ENCODE peak calls at places on chromosomes 5 and 9, in seven cellular contexts. One of them, this sample, is unnamed.

GRCh38 chr5:41065691-41066335 is 5.3 kb downstream of the MROH2B start:
- DNase-seq in iPS-NIHi11: no peak
- DNase-seq in body of pancreas: no peak
- DNase-seq in GM12864: no peak
- DNase-seq in upper lobe of left lung: no peak
- DNase-seq in A172: no peak
- DNase-seq in HS-5: no peak
- DNase-seq in this sample: no peak

GRCh38 chr9:6869081-6869948 is 111.5 kb downstream of the KDM4C start:
- DNase-seq in upper lobe of left lung: no peak
- DNase-seq in GM12864: no peak
- DNase-seq in iPS-NIHi11: no peak
- DNase-seq in A172: no peak
- DNase-seq in HS-5: no peak
- DNase-seq in body of pancreas: no peak
- DNase-seq in this sample: no peak

GRCh38 chr5:178993955-178994579 is 1.1 kb downstream of the GRM6 start:
- DNase-seq in HS-5: no peak
- DNase-seq in body of pancreas: no peak
- DNase-seq in A172: no peak
- DNase-seq in upper lobe of left lung: no peak
- DNase-seq in GM12864: no peak
- DNase-seq in iPS-NIHi11: no peak
- DNase-seq in this sample: no peak

GRCh38 chr9:18362901-18363685 is 110.9 kb upstream of the ADAMTSL1 start:
- DNase-seq in upper lobe of left lung: no peak
- DNase-seq in iPS-NIHi11: no peak
- DNase-seq in HS-5: no peak
- DNase-seq in A172: peak; percentile 1
- DNase-seq in GM12864: no peak
- DNase-seq in body of pancreas: no peak
- DNase-seq in this sample: no peak

GRCh38 chr5:36605241-36605640 is 1.2 kb upstream of the SLC1A3 start:
- DNase-seq in GM12864: no peak
- DNase-seq in A172: no peak
- DNase-seq in upper lobe of left lung: no peak
- DNase-seq in iPS-NIHi11: no peak
- DNase-seq in HS-5: no peak
- DNase-seq in body of pancreas: no peak
- DNase-seq in this sample: no peak

GRCh38 chr5:1557114-1557873 is 33.5 kb upstream of the LPCAT1 start:
- DNase-seq in iPS-NIHi11: no peak
- DNase-seq in body of pancreas: no peak
- DNase-seq in GM12864: no peak
- DNase-seq in upper lobe of left lung: peak; percentile 91
- DNase-seq in A172: no peak
- DNase-seq in HS-5: no peak
- DNase-seq in this sample: peak; percentile 50

GRCh38 chr9:86052556-86053468 is 46.5 kb downstream of the GOLM1 start:
- DNase-seq in GM12864: no peak
- DNase-seq in upper lobe of left lung: no peak
- DNase-seq in HS-5: no peak
- DNase-seq in A172: no peak
- DNase-seq in iPS-NIHi11: no peak
- DNase-seq in body of pancreas: no peak
- DNase-seq in this sample: no peak

GRCh38 chr9:13026956-13027355 is 252.1 kb downstream of the LURAP1L start:
- DNase-seq in A172: no peak
- DNase-seq in HS-5: no peak
- DNase-seq in iPS-NIHi11: no peak
- DNase-seq in body of pancreas: no peak
- DNase-seq in GM12864: no peak
- DNase-seq in upper lobe of left lung: no peak
- DNase-seq in this sample: no peak

GRCh38 chr5:343461-344401 is 22.2 kb downstream of the AHRR start:
- DNase-seq in iPS-NIHi11: peak; percentile 82
- DNase-seq in GM12864: no peak
- DNase-seq in A172: peak; percentile 41
- DNase-seq in HS-5: no peak
- DNase-seq in body of pancreas: peak; percentile 55
- DNase-seq in upper lobe of left lung: peak; percentile 50
- DNase-seq in this sample: peak; percentile 73

GRCh38 chr9:4508907-4509589 is 18.8 kb downstream of the SLC1A1 start:
- DNase-seq in HS-5: no peak
- DNase-seq in A172: no peak
- DNase-seq in iPS-NIHi11: no peak
- DNase-seq in upper lobe of left lung: no peak
- DNase-seq in body of pancreas: no peak
- DNase-seq in GM12864: no peak
- DNase-seq in this sample: no peak

GRCh38 chr5:140345919-140346347 is 470 bp downstream of the HBEGF start:
- DNase-seq in A172: peak; percentile 46
- DNase-seq in body of pancreas: peak; percentile 70
- DNase-seq in HS-5: no peak
- DNase-seq in iPS-NIHi11: peak; percentile 87
- DNase-seq in upper lobe of left lung: peak; percentile 68
- DNase-seq in GM12864: no peak
- DNase-seq in this sample: peak; percentile 82

GRCh38 chr9:78236511-78236950 is 656 bp downstream of the CEP78 start:
- DNase-seq in A172: no peak
- DNase-seq in HS-5: no peak
- DNase-seq in body of pancreas: no peak
- DNase-seq in GM12864: peak; percentile 1
- DNase-seq in upper lobe of left lung: no peak
- DNase-seq in iPS-NIHi11: no peak
- DNase-seq in this sample: no peak

GRCh38 chr9:121359358-121360294 is 10.4 kb downstream of the STOM start:
- DNase-seq in HS-5: no peak
- DNase-seq in body of pancreas: no peak
- DNase-seq in iPS-NIHi11: no peak
- DNase-seq in GM12864: no peak
- DNase-seq in A172: peak; percentile 44
- DNase-seq in upper lobe of left lung: no peak
- DNase-seq in this sample: no peak

GRCh38 chr9:95772320-95773060 is 103.0 kb upstream of the ERCC6L2 start:
- DNase-seq in HS-5: no peak
- DNase-seq in A172: no peak
- DNase-seq in body of pancreas: peak; percentile 42
- DNase-seq in iPS-NIHi11: peak; percentile 64
- DNase-seq in upper lobe of left lung: no peak
- DNase-seq in GM12864: no peak
- DNase-seq in this sample: peak; percentile 96

GRCh38 chr9:111232997-111233790 is 96.8 kb downstream of the OR2K2 start:
- DNase-seq in GM12864: no peak
- DNase-seq in body of pancreas: no peak
- DNase-seq in upper lobe of left lung: no peak
- DNase-seq in A172: peak; percentile 53
- DNase-seq in iPS-NIHi11: peak; percentile 21
- DNase-seq in HS-5: no peak
- DNase-seq in this sample: no peak

GRCh38 chr5:115979628-115980041 is 17.4 kb downstream of the LVRN start:
- DNase-seq in HS-5: peak; percentile 10
- DNase-seq in GM12864: no peak
- DNase-seq in upper lobe of left lung: no peak
- DNase-seq in iPS-NIHi11: no peak
- DNase-seq in A172: no peak
- DNase-seq in body of pancreas: no peak
- DNase-seq in this sample: no peak

GRCh38 chr9:93708987-93709302 is 132.6 kb downstream of the PHF2 start:
- DNase-seq in upper lobe of left lung: no peak
- DNase-seq in iPS-NIHi11: no peak
- DNase-seq in body of pancreas: no peak
- DNase-seq in GM12864: no peak
- DNase-seq in A172: no peak
- DNase-seq in HS-5: no peak
- DNase-seq in this sample: peak; percentile 38

GRCh38 chr9:114898741-114899140 is 31.6 kb downstream of the TNFSF8 start:
- DNase-seq in upper lobe of left lung: peak; percentile 83
- DNase-seq in GM12864: peak; percentile 27
- DNase-seq in HS-5: no peak
- DNase-seq in body of pancreas: peak; percentile 55
- DNase-seq in iPS-NIHi11: no peak
- DNase-seq in A172: no peak
- DNase-seq in this sample: no peak

GRCh38 chr5:14342306-14342705 is 199.2 kb downstream of the TRIO start:
- DNase-seq in A172: peak; percentile 34
- DNase-seq in GM12864: no peak
- DNase-seq in HS-5: no peak
- DNase-seq in upper lobe of left lung: no peak
- DNase-seq in iPS-NIHi11: no peak
- DNase-seq in body of pancreas: peak; percentile 40
- DNase-seq in this sample: no peak

GRCh38 chr5:1008451-1009358 is at the start of gene NKD2:
- DNase-seq in GM12864: no peak
- DNase-seq in upper lobe of left lung: no peak
- DNase-seq in A172: no peak
- DNase-seq in body of pancreas: no peak
- DNase-seq in iPS-NIHi11: peak; percentile 95
- DNase-seq in HS-5: no peak
- DNase-seq in this sample: peak; percentile 65

GRCh38 chr9:32524558-32525461 is 1.2 kb downstream of the RIGI start:
- DNase-seq in body of pancreas: peak; percentile 83
- DNase-seq in upper lobe of left lung: peak; percentile 45
- DNase-seq in GM12864: no peak
- DNase-seq in HS-5: no peak
- DNase-seq in iPS-NIHi11: peak; percentile 14
- DNase-seq in A172: peak; percentile 10
- DNase-seq in this sample: no peak

GRCh38 chr5:175638305-175638704 is 19.6 kb upstream of the HRH2 start:
- DNase-seq in HS-5: no peak
- DNase-seq in body of pancreas: no peak
- DNase-seq in A172: no peak
- DNase-seq in upper lobe of left lung: no peak
- DNase-seq in GM12864: no peak
- DNase-seq in iPS-NIHi11: peak; percentile 47
- DNase-seq in this sample: no peak

GRCh38 chr5:169796731-169797130 is 159.7 kb downstream of the DOCK2 start:
- DNase-seq in A172: peak; percentile 46
- DNase-seq in iPS-NIHi11: no peak
- DNase-seq in HS-5: no peak
- DNase-seq in GM12864: no peak
- DNase-seq in body of pancreas: no peak
- DNase-seq in upper lobe of left lung: no peak
- DNase-seq in this sample: peak; percentile 54

GRCh38 chr9:87663556-87663955 is 62.4 kb upstream of the CTSL start:
- DNase-seq in HS-5: no peak
- DNase-seq in GM12864: no peak
- DNase-seq in iPS-NIHi11: no peak
- DNase-seq in A172: no peak
- DNase-seq in upper lobe of left lung: no peak
- DNase-seq in body of pancreas: no peak
- DNase-seq in this sample: peak; percentile 30

GRCh38 chr5:177071671-177072385 is 14.9 kb upstream of the FGFR4 start:
- DNase-seq in A172: peak; percentile 84
- DNase-seq in iPS-NIHi11: peak; percentile 71
- DNase-seq in body of pancreas: peak; percentile 89
- DNase-seq in upper lobe of left lung: peak; percentile 51
- DNase-seq in HS-5: peak; percentile 64
- DNase-seq in GM12864: peak; percentile 51
- DNase-seq in this sample: peak; percentile 88

GRCh38 chr9:125241863-125242739 is 958 bp upstream of the HSPA5 start:
- DNase-seq in iPS-NIHi11: peak; percentile 21
- DNase-seq in upper lobe of left lung: peak; percentile 28
- DNase-seq in HS-5: no peak
- DNase-seq in GM12864: no peak
- DNase-seq in A172: no peak
- DNase-seq in body of pancreas: peak; percentile 47
- DNase-seq in this sample: no peak

GRCh38 chr9:4970970-4971641 is 14.0 kb upstream of the JAK2 start:
- DNase-seq in body of pancreas: no peak
- DNase-seq in A172: no peak
- DNase-seq in HS-5: no peak
- DNase-seq in upper lobe of left lung: no peak
- DNase-seq in iPS-NIHi11: no peak
- DNase-seq in GM12864: peak; percentile 77
- DNase-seq in this sample: no peak

GRCh38 chr5:41641621-41642020 is 131.2 kb upstream of the PLCXD3 start:
- DNase-seq in A172: peak; percentile 4
- DNase-seq in iPS-NIHi11: no peak
- DNase-seq in HS-5: no peak
- DNase-seq in body of pancreas: no peak
- DNase-seq in GM12864: no peak
- DNase-seq in upper lobe of left lung: no peak
- DNase-seq in this sample: no peak

GRCh38 chr9:136603901-136604816 is 58.3 kb upstream of the NOTCH1 start:
- DNase-seq in upper lobe of left lung: peak; percentile 53
- DNase-seq in GM12864: no peak
- DNase-seq in HS-5: no peak
- DNase-seq in A172: no peak
- DNase-seq in iPS-NIHi11: no peak
- DNase-seq in body of pancreas: no peak
- DNase-seq in this sample: no peak

GRCh38 chr5:34734321-34734720 is 78.2 kb downstream of the RAI14 start:
- DNase-seq in HS-5: no peak
- DNase-seq in GM12864: no peak
- DNase-seq in body of pancreas: no peak
- DNase-seq in A172: no peak
- DNase-seq in iPS-NIHi11: no peak
- DNase-seq in upper lobe of left lung: no peak
- DNase-seq in this sample: no peak

GRCh38 chr9:137457406-137458193 is 1.5 kb downstream of the NSMF start:
- DNase-seq in GM12864: no peak
- DNase-seq in body of pancreas: peak; percentile 79
- DNase-seq in HS-5: no peak
- DNase-seq in iPS-NIHi11: no peak
- DNase-seq in upper lobe of left lung: no peak
- DNase-seq in A172: no peak
- DNase-seq in this sample: no peak

GRCh38 chr9:77883846-77884771 is 147.5 kb downstream of the GNAQ start:
- DNase-seq in body of pancreas: no peak
- DNase-seq in A172: peak; percentile 66
- DNase-seq in iPS-NIHi11: peak; percentile 27
- DNase-seq in HS-5: no peak
- DNase-seq in GM12864: no peak
- DNase-seq in upper lobe of left lung: no peak
- DNase-seq in this sample: peak; percentile 78

GRCh38 chr5:151772029-151772867 is 494 bp downstream of the G3BP1 start:
- DNase-seq in body of pancreas: peak; percentile 38
- DNase-seq in iPS-NIHi11: peak; percentile 75
- DNase-seq in HS-5: no peak
- DNase-seq in A172: no peak
- DNase-seq in GM12864: no peak
- DNase-seq in upper lobe of left lung: peak; percentile 53
- DNase-seq in this sample: peak; percentile 63

GRCh38 chr5:115543931-115544370 is 624 bp downstream of the FEM1C start:
- DNase-seq in iPS-NIHi11: peak; percentile 20
- DNase-seq in body of pancreas: peak; percentile 66
- DNase-seq in upper lobe of left lung: peak; percentile 59
- DNase-seq in GM12864: peak; percentile 46
- DNase-seq in HS-5: no peak
- DNase-seq in A172: peak; percentile 39
- DNase-seq in this sample: peak; percentile 63

GRCh38 chr5:132180134-132180745 is 47.4 kb downstream of the P4HA2 start:
- DNase-seq in iPS-NIHi11: peak; percentile 64
- DNase-seq in GM12864: no peak
- DNase-seq in body of pancreas: peak; percentile 37
- DNase-seq in HS-5: peak; percentile 46
- DNase-seq in upper lobe of left lung: no peak
- DNase-seq in A172: peak; percentile 82
- DNase-seq in this sample: no peak

This sample was measured in islet precursor cell.